ENCODE peak calls at places on chromosomes 12 and 14, in six cellular contexts. K, T, C, U, L and O are unnamed samples.

GRCh38 chr14:52080817-52081755 is 12.2 kb upstream of the NID2 start:
- DNase-seq in C (no peak), L (no peak), T (no peak), K (no peak), U (no peak), O (peak; percentile 39)

GRCh38 chr12:108744021-108744897 is 12.9 kb upstream of the CORO1C start:
- DNase-seq in T (no peak), L (no peak), U (no peak), K (no peak), C (no peak), O (no peak)

GRCh38 chr12:10189653-10190052 is 10.8 kb downstream of the TMEM52B start:
- DNase-seq in T (no peak), U (no peak), L (no peak), K (peak; percentile 59), C (no peak), O (no peak)

GRCh38 chr14:93926873-93927571 is at the start of gene FAM181A:
- DNase-seq in U (no peak), L (no peak), T (no peak), C (no peak), K (no peak), O (no peak)

GRCh38 chr14:32593290-32593942 is 264.3 kb downstream of the AKAP6 start:
- DNase-seq in U (no peak), L (no peak), T (no peak), C (no peak), K (no peak), O (no peak)

GRCh38 chr12:65867428-65867827 is 43.1 kb downstream of the HMGA2 start:
- DNase-seq in K (no peak), T (no peak), C (no peak), U (no peak), L (no peak), O (no peak)

GRCh38 chr12:48995061-48995879 is 3.9 kb downstream of the DDN start:
- DNase-seq in C (peak; percentile 86), L (peak; percentile 92), K (peak; percentile 85), T (no peak), U (peak; percentile 65), O (peak; percentile 99)

GRCh38 chr12:113844495-113845175 is 121.5 kb downstream of the RBM19 start:
- DNase-seq in L (no peak), C (no peak), U (no peak), T (no peak), K (no peak), O (no peak)

GRCh38 chr12:78863482-78864427 is 819 bp upstream of the SYT1 start:
- DNase-seq in K (peak; percentile 49), T (no peak), L (peak; percentile 86), U (peak; percentile 14), C (no peak), O (peak; percentile 72)

GRCh38 chr12:118035194-118036041 is 18.9 kb downstream of the RFC5 start:
- DNase-seq in K (no peak), L (no peak), U (no peak), C (no peak), T (peak; percentile 90), O (no peak)

GRCh38 chr12:6235499-6235898 is 35.3 kb downstream of the CD9 start:
- DNase-seq in U (no peak), T (no peak), K (no peak), L (no peak), C (peak; percentile 50), O (no peak)

GRCh38 chr12:11836282-11836963 is 186.9 kb downstream of the ETV6 start:
- DNase-seq in U (no peak), L (no peak), K (no peak), C (peak; percentile 50), T (peak; percentile 99), O (no peak)

GRCh38 chr12:112456029-112456428 is 37.3 kb downstream of the PTPN11 start:
- DNase-seq in C (no peak), U (no peak), L (no peak), K (no peak), T (no peak), O (no peak)

GRCh38 chr14:35044939-35045797 is 904 bp upstream of the FAM177A1 start:
- DNase-seq in T (no peak), C (no peak), L (no peak), U (no peak), K (no peak), O (no peak)

GRCh38 chr12:9730011-9730410 is 2.9 kb downstream of the CLECL1 start:
- DNase-seq in K (no peak), L (no peak), U (no peak), C (no peak), T (no peak), O (no peak)

GRCh38 chr12:41073633-41074576 is 114.2 kb upstream of the PDZRN4 start:
- DNase-seq in L (no peak), C (no peak), U (no peak), T (no peak), K (no peak), O (no peak)

GRCh38 chr12:27109339-27110023 is 27.1 kb upstream of the C12orf71 start:
- DNase-seq in K (no peak), C (no peak), U (no peak), T (no peak), L (no peak), O (no peak)

GRCh38 chr14:64061115-64061514 is 208.3 kb downstream of the SYNE2 start:
- DNase-seq in U (no peak), T (no peak), C (no peak), L (no peak), K (no peak), O (no peak)

GRCh38 chr12:49708851-49709250 is 1.6 kb upstream of the FMNL3 start:
- DNase-seq in U (no peak), L (no peak), C (no peak), T (no peak), K (no peak), O (no peak)

GRCh38 chr14:22158560-22158959 is 430.5 kb downstream of the DAD1 start:
- DNase-seq in T (no peak), K (no peak), U (no peak), L (no peak), C (no peak), O (no peak)

GRCh38 chr14:22163051-22163450 is 426.0 kb downstream of the DAD1 start:
- DNase-seq in K (no peak), T (no peak), U (no peak), C (no peak), L (no peak), O (no peak)

GRCh38 chr14:22155582-22155981 is 433.4 kb downstream of the DAD1 start:
- DNase-seq in L (no peak), T (no peak), K (no peak), U (no peak), C (no peak), O (no peak)

GRCh38 chr14:22159968-22160367 is 429.1 kb downstream of the DAD1 start:
- DNase-seq in K (no peak), C (no peak), U (no peak), L (no peak), T (no peak), O (no peak)

DNA sequence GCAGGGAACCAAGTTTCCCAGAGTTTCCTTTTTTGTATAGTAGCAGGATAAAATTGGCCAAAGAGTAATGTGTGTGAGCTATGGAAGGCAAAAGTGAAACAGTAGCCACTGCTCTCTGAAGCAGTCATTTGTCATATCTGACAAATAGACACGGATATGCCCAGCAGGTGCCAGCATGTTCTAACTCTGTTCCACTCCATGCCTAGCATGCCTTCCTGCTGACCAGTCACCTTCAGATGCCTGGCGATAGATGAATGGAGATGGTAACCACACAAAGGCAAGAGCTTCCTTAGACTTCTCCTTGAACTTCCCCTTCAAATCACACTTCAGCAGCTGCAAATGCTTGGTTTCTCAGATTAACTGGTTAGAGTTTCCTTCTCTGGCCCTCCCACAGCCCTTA is 430.0 kb downstream of the DAD1 start:
- DNase-seq in K (no peak), C (no peak), L (no peak), U (no peak), T (no peak), O (no peak)
- TF ChIP-seq EP300 in K (no peak), C (no peak), L (no peak), U (no peak), T (no peak), O (no peak)

DNA sequence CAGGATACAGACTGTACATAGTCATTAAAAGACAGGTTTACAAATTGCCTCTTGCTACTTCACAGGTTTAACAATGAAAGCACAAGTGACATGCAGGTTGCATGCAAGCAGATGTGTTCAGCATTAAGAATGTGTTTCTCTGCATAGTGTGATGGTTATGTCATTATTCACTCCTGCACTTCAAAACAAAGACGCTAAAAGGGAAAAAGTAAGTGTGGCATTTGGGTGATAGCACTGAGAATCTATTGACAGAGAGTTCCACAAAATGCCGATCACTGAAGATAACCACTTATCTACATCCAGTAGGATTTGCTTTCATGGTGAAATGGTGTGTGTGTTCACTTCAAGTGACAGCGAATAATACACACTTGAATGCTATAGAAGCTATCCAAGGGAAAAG is 36.2 kb upstream of the PYGL start:
- DNase-seq in T (no peak), U (no peak), L (no peak), C (no peak), K (no peak), O (no peak)
- TF ChIP-seq EP300 in T (no peak), U (no peak), L (no peak), C (no peak), K (no peak), O (no peak)

GRCh38 chr12:103798586-103798985 is 42.4 kb downstream of the NT5DC3 start:
- DNase-seq in K (no peak), C (no peak), L (no peak), U (no peak), T (no peak), O (no peak)

GRCh38 chr12:103800252-103800771 is 40.7 kb downstream of the NT5DC3 start:
- DNase-seq in K (peak; percentile 77), T (no peak), U (peak; percentile 50), L (no peak), C (peak; percentile 68), O (peak; percentile 30)

GRCh38 chr12:103802586-103802886 is 38.5 kb downstream of the NT5DC3 start:
- DNase-seq in T (no peak), C (no peak), L (no peak), U (no peak), K (no peak), O (no peak)

GRCh38 chr12:103801709-103802585 is 39.1 kb downstream of the NT5DC3 start:
- DNase-seq in L (no peak), T (no peak), C (no peak), U (no peak), K (no peak), O (no peak)

DNA sequence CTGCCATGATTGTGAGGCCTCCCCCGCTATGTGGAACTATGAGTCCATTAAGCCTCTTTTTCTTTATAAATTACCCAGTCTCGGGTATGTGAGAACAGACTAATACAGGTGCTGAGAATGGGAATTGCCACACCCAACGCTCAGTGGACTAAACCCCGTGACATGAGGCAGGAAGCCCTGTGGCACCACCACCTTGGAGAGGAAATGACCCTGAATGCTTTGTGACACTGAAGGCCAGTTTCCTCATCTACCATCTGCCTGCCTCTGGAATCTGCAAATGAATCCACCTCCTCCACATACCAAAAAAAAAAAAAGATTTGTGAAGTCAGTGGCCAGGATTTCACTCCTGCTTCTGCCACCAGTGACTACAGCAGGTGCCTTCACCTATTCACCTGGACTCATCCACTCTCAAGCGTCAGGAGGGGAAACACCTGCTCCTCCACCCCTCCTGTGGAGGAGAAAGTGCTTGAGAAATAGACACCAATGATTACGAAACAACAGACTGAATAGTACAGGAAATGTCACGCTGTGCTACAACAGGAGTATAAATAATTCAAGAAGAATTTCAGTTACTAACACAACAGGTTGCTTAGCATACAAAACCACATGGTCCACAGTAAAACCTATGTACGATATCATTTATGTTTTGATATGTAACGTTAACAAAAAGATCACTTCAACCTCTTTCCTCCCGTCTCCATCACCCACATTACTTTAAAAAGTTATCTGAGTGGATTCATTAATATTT is 41.4 kb downstream of the NT5DC3 start:
- DNase-seq in C (no peak), T (no peak), K (no peak), L (no peak), U (no peak), O (peak; percentile 70)
- TF ChIP-seq EP300 in C (no peak), T (no peak), K (no peak), L (no peak), U (peak; percentile 17), O (no peak)

GRCh38 chr12:50933459-50934124 is 18.8 kb upstream of the HIGD1C start:
- DNase-seq in U (no peak), T (no peak), L (no peak), C (no peak), K (no peak), O (no peak)
- TF ChIP-seq EP300 in U (no peak), T (no peak), L (no peak), C (no peak), K (no peak), O (no peak)